ENCODE peak calls at places on chromosomes 1 and 21, in five cellular contexts. W is adrenal gland, D is HCT116, P is K562, B is Peyer's patch. H is an unnamed sample.

GRCh38 chr1:153608742-153609584 is 4.0 kb downstream of the S100A16 start:
- DNase-seq in W (peak; percentile 78), D (peak; percentile 90), P (peak; percentile 94), B (peak; percentile 90), H (no peak)

GRCh38 chr21:27813750-27814149 is 846.9 kb upstream of the ADAMTS5 start:
- DNase-seq in W (no peak), D (no peak), P (no peak), B (no peak), H (no peak)

GRCh38 chr1:9717193-9718005 is 65.9 kb downstream of the PIK3CD start:
- DNase-seq in W (peak; percentile 53), D (no peak), P (peak; percentile 88), B (peak; percentile 97), H (peak; percentile 70)

GRCh38 chr1:208247696-208248095 is 3.5 kb upstream of the PLXNA2 start:
- DNase-seq in W (no peak), D (no peak), P (no peak), B (no peak), H (no peak)

GRCh38 chr21:45004481-45005263 is 64.8 kb downstream of the SLX9 start:
- DNase-seq in W (no peak), D (no peak), P (peak; percentile 54), B (no peak), H (no peak)

GRCh38 chr1:16145988-16146887 is 9.6 kb downstream of the EPHA2 start:
- DNase-seq in W (peak; percentile 95), D (no peak), P (peak; percentile 98), B (peak; percentile 63), H (no peak)

GRCh38 chr21:33256019-33256418 is 10.1 kb upstream of the IL10RB start:
- DNase-seq in W (no peak), D (no peak), P (no peak), B (no peak), H (no peak)

GRCh38 chr1:160860840-160861505 is 1.7 kb downstream of the CD244 start:
- DNase-seq in W (no peak), D (no peak), P (no peak), B (no peak), H (no peak)

GRCh38 chr1:223363856-223364684 is at the start of gene SUSD4:
- DNase-seq in W (peak; percentile 25), D (no peak), P (peak; percentile 89), B (peak; percentile 64), H (no peak)

GRCh38 chr1:16905112-16905855 is 9.5 kb downstream of the RNU1-2 start:
- DNase-seq in W (peak; percentile 56), D (peak; percentile 92), P (peak; percentile 59), B (no peak), H (no peak)

GRCh38 chr1:115069186-115069585 is 20.1 kb downstream of the TSPAN2 start:
- DNase-seq in W (no peak), D (no peak), P (no peak), B (no peak), H (no peak)

GRCh38 chr21:42437786-42438185 is 34.1 kb downstream of the UBASH3A start:
- DNase-seq in W (no peak), D (no peak), P (no peak), B (no peak), H (no peak)

GRCh38 chr1:231986631-231987291 is 360.2 kb downstream of the DISC1 start:
- DNase-seq in W (no peak), D (no peak), P (no peak), B (no peak), H (no peak)

GRCh38 chr1:27299385-27300252 is 22.3 kb upstream of the TMEM222 start:
- DNase-seq in W (peak; percentile 43), D (no peak), P (no peak), B (peak; percentile 71), H (no peak)

GRCh38 chr21:45539796-45540600 is 2.2 kb downstream of the SLC19A1 start:
- DNase-seq in W (no peak), D (no peak), P (no peak), B (peak; percentile 41), H (no peak)

GRCh38 chr1:170634293-170634692 is 29.6 kb upstream of the PRRX1 start:
- DNase-seq in W (no peak), D (no peak), P (no peak), B (no peak), H (no peak)

GRCh38 chr1:228393268-228393699 is 13.4 kb downstream of the TRIM11 start:
- DNase-seq in W (peak; percentile 79), D (no peak), P (no peak), B (no peak), H (no peak)

GRCh38 chr21:21295303-21295702 is 297.1 kb downstream of the NCAM2 start:
- DNase-seq in W (no peak), D (no peak), P (peak; percentile 48), B (no peak), H (no peak)

GRCh38 chr1:211610779-211611556 is 32.0 kb upstream of the SLC30A1 start:
- DNase-seq in W (peak; percentile 87), D (no peak), P (no peak), B (no peak), H (no peak)

GRCh38 chr1:226688056-226688748 is 50.9 kb downstream of the ITPKB start:
- DNase-seq in W (no peak), D (no peak), P (no peak), B (no peak), H (no peak)

GRCh38 chr1:153192697-153193096 is 10.5 kb upstream of the LELP1 start:
- DNase-seq in W (no peak), D (peak; percentile 28), P (peak; percentile 57), B (no peak), H (no peak)

GRCh38 chr1:114331936-114332335 is 178.3 kb upstream of the SYT6 start:
- DNase-seq in W (no peak), D (no peak), P (no peak), B (no peak), H (no peak)

GRCh38 chr1:35564884-35565741 is 7.5 kb downstream of the NCDN start:
- DNase-seq in W (no peak), D (no peak), P (no peak), B (no peak), H (no peak)

GRCh38 chr1:228860911-228861829 is 125.9 kb downstream of the RHOU start:
- DNase-seq in W (peak; percentile 66), D (peak; percentile 90), P (no peak), B (peak; percentile 78), H (no peak)

GRCh38 chr1:119225270-119225669 is 84.8 kb upstream of the WARS2 start:
- DNase-seq in W (no peak), D (no peak), P (no peak), B (no peak), H (no peak)

GRCh38 chr1:47765742-47766485 is 231.3 kb downstream of the TRABD2B start:
- DNase-seq in W (no peak), D (no peak), P (peak; percentile 23), B (no peak), H (no peak)

GRCh38 chr1:52037402-52037814 is 3.8 kb upstream of the KTI12 start:
- DNase-seq in W (peak; percentile 16), D (no peak), P (no peak), B (no peak), H (no peak)

DNA sequence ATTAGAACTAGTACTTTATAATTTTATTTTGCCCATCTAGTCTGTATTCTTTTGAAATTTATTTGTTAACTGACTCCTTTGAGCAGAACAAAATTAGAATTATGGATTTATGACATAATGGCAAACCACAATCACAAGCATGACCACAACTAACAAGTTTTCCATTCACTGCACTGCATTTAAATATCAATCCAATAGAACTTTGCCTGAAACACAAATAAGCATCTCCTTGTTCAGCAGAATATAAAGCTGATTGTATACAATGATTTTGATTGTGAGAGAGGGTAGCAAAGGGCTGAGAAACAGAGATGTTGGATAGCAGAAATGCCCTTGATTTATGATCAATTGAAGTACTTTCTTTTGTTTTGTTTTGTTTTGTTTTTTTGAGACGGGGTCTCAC is 495.5 kb upstream of the RGS18 start:
- DNase-seq in W (no peak), D (no peak), P (no peak), B (no peak), H (no peak)
- TF ChIP-seq POLR2A in W (no peak), D (no peak), P (no peak), B (no peak), H (no peak)

GRCh38 chr1:194171596-194171995 is 985.2 kb upstream of the B3GALT2 start:
- DNase-seq in W (no peak), D (no peak), P (no peak), B (no peak), H (no peak)
- H3K4me3 ChIP-seq in W (no peak overlapping the region), D (no peak overlapping the region), P (no peak overlapping the region), B (no peak overlapping the region), H (no peak overlapping the region)

GRCh38 chr1:37752213-37752582 is 12.7 kb downstream of the EPHA10 start:
- DNase-seq in W (no peak), D (no peak), P (no peak), B (no peak), H (no peak)

GRCh38 chr1:37755951-37756350 is 9.0 kb downstream of the EPHA10 start:
- DNase-seq in W (no peak), D (no peak), P (no peak), B (no peak), H (no peak)

GRCh38 chr1:37755290-37755689 is 9.6 kb downstream of the EPHA10 start:
- DNase-seq in W (no peak), D (peak; percentile 6), P (no peak), B (no peak), H (no peak)

GRCh38 chr1:37753473-37754321 is 11.2 kb downstream of the EPHA10 start:
- DNase-seq in W (no peak), D (no peak), P (no peak), B (no peak), H (no peak)

GRCh38 chr1:37752583-37753471 is 12.1 kb downstream of the EPHA10 start:
- DNase-seq in W (peak; percentile 59), D (peak; percentile 8), P (peak; percentile 78), B (no peak), H (no peak)
- H3K27me3 ChIP-seq in W (peaks cover 37% of the 10 kb centered on the region), D (no peaks in the 10 kb centered on the region), P (peaks cover 39% of the 10 kb centered on the region), B (no peaks in the 10 kb centered on the region), H (peaks cover 15% of the 10 kb centered on the region)

GRCh38 chr1:15047237-15047636 is 106.3 kb upstream of the TMEM51 start:
- DNase-seq in W (no peak), D (no peak), P (no peak), B (no peak), H (no peak)

GRCh38 chr1:15045123-15045522 is 108.4 kb upstream of the TMEM51 start:
- DNase-seq in W (no peak), D (no peak), P (no peak), B (no peak), H (no peak)

GRCh38 chr1:15048437-15048980 is 105.0 kb upstream of the TMEM51 start:
- DNase-seq in W (no peak), D (no peak), P (no peak), B (no peak), H (no peak)

GRCh38 chr1:15049067-15049466 is 104.5 kb upstream of the TMEM51 start:
- DNase-seq in W (no peak), D (no peak), P (no peak), B (no peak), H (no peak)

DNA sequence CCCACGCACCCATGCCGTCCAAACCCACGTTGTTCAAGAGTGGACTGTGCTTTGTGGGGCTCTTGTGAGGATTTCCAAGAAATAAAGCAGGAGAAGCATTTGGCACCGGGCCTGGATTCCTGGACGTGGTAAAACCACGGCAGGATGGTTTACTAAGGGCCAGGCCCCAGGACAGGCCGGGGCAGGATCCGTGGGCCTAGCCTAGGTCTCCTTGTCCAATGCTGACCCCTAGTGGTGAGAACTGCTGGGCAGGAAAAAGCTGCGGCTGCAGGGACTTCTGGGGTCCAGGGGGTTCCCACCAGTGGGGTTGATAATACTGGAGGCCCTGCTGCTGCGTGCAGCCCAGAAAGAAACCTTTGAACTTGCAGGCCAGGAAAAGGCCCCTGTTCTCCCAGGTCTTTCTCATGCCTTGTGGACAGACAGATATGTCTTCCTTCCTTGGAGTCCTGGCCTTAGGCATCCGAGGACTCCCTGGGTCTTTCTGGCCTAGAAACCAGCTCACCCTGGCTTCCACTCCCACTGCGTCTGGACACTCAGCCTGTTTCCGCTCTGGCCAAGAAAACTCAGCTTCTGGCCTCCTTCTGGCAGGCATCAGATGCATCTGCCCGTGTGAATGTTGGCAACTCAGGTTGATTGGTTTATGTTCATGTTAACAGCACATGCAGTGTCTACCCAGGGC is 106.9 kb upstream of the TMEM51 start:
- DNase-seq in W (peak; percentile 87), D (peak; percentile 33), P (peak; percentile 91), B (peak; percentile 71), H (no peak)
- TF ChIP-seq POLR2A in W (no peak), D (no peak), P (no peak), B (no peak), H (no peak)

H was measured in esophagus squamous epithelium.